ENCODE peak calls at places on chromosomes 16 and 17, in eight cellular contexts. O is PC-3, R is neural progenitor cell, K is K562, I is GM23248, T is fibroblast of lung, C is HCT116, V is endodermal cell. M is an unnamed sample.

GRCh38 chr17:17760872-17761550 is 75.8 kb downstream of the SREBF1 start:
- DNase-seq in V (no peak), K (no peak), T (no peak), R (no peak), I (no peak), C (no peak), O (no peak), M (no peak)

GRCh38 chr17:45372325-45372869 is 55.6 kb upstream of the MAP3K14 start:
- DNase-seq in T (no peak), R (no peak), I (peak; percentile 54), O (peak; percentile 43), K (no peak), C (no peak), V (peak; percentile 71), M (no peak)

GRCh38 chr17:4358154-4358553 is 8.3 kb downstream of the UBE2G1 start:
- DNase-seq in O (no peak), V (peak; percentile 24), T (no peak), K (no peak), I (no peak), R (no peak), C (no peak), M (peak; percentile 39)

GRCh38 chr17:65228734-65229390 is 91.7 kb downstream of the RGS9 start:
- DNase-seq in V (peak; percentile 67), I (peak; percentile 34), T (peak; percentile 20), K (peak; percentile 80), C (peak; percentile 28), O (peak; percentile 41), R (no peak), M (no peak)

GRCh38 chr16:7315813-7316212 is 16.8 kb upstream of the RBFOX1 start:
- DNase-seq in C (no peak), O (no peak), R (no peak), I (no peak), T (no peak), V (no peak), K (no peak), M (no peak)

GRCh38 chr17:19383681-19384470 is 3.1 kb downstream of the MFAP4 start:
- DNase-seq in V (no peak), K (no peak), T (peak; percentile 44), R (no peak), C (no peak), I (peak; percentile 79), O (no peak), M (no peak)

GRCh38 chr16:83717814-83718213 is 90.0 kb upstream of the HSBP1 start:
- DNase-seq in T (no peak), I (peak; percentile 79), R (no peak), K (no peak), O (no peak), V (no peak), C (no peak), M (no peak)

GRCh38 chr16:66811043-66811442 is 9.7 kb upstream of the TERB1 start:
- DNase-seq in K (no peak), T (no peak), I (no peak), R (no peak), C (no peak), V (no peak), O (no peak), M (no peak)

GRCh38 chr17:35079547-35079946 is 16.0 kb upstream of the RFFL start:
- DNase-seq in T (peak; percentile 51), V (no peak), K (no peak), O (peak; percentile 85), I (peak; percentile 33), C (no peak), R (no peak), M (no peak)

GRCh38 chr16:14302031-14302398 is 230.9 kb downstream of the MRTFB start:
- DNase-seq in O (peak; percentile 69), R (peak; percentile 82), T (peak; percentile 68), C (no peak), V (peak; percentile 80), K (peak; percentile 80), I (peak; percentile 91), M (peak; percentile 93)

GRCh38 chr17:77881545-77881944 is 77.0 kb upstream of the TNRC6C start:
- DNase-seq in O (no peak), K (peak; percentile 71), V (peak; percentile 79), R (no peak), I (peak; percentile 78), T (peak; percentile 26), C (no peak), M (peak; percentile 94)

GRCh38 chr17:71753070-71753469 is 367.8 kb upstream of the SOX9 start:
- DNase-seq in R (no peak), O (peak; percentile 75), V (no peak), T (no peak), C (no peak), K (no peak), I (no peak), M (no peak)

GRCh38 chr16:77780378-77780837 is 8.0 kb upstream of the VAT1L start:
- DNase-seq in O (peak; percentile 23), V (no peak), T (peak; percentile 77), K (no peak), C (peak; percentile 10), R (no peak), I (peak; percentile 86), M (no peak)

GRCh38 chr17:79612468-79613194 is 1.8 kb upstream of the RBFOX3 start:
- DNase-seq in R (peak; percentile 92), K (peak; percentile 82), T (peak; percentile 5), O (peak; percentile 79), C (peak; percentile 63), V (peak; percentile 99), I (peak; percentile 58), M (peak; percentile 85)

GRCh38 chr16:31479752-31480151 is 3.2 kb upstream of the SLC5A2 start:
- DNase-seq in I (no peak), C (no peak), R (no peak), O (no peak), K (no peak), T (no peak), V (no peak), M (no peak)

GRCh38 chr17:8189041-8189710 is 804 bp downstream of the BORCS6 start:
- DNase-seq in V (peak; percentile 76), T (peak; percentile 10), K (no peak), I (peak; percentile 69), C (no peak), O (no peak), R (peak; percentile 31), M (peak; percentile 58)

GRCh38 chr17:58324409-58325288 is 3.9 kb downstream of the TSPOAP1 start:
- DNase-seq in C (no peak), T (no peak), K (no peak), V (peak; percentile 88), O (peak; percentile 56), R (peak; percentile 87), I (peak; percentile 48), M (peak; percentile 38)

GRCh38 chr17:49016775-49017463 is 19.7 kb downstream of the IGF2BP1 start:
- DNase-seq in C (peak; percentile 76), V (peak; percentile 59), O (peak; percentile 89), I (peak; percentile 90), T (peak; percentile 89), K (no peak), R (no peak), M (no peak)

GRCh38 chr16:54284931-54285413 is 1.6 kb downstream of the IRX3 start:
- DNase-seq in I (peak; percentile 50), T (no peak), R (peak; percentile 46), V (peak; percentile 67), K (no peak), O (no peak), C (no peak), M (no peak)
- H3K4me3 ChIP-seq in I (peak overlapping the region; percentile 96), T (no peak overlapping the region), R (peak overlapping the region; percentile 55), V (peak overlapping the region; percentile 74), K (no peak overlapping the region), O (no peak overlapping the region), C (no peak overlapping the region), M (no peak overlapping the region)

DNA sequence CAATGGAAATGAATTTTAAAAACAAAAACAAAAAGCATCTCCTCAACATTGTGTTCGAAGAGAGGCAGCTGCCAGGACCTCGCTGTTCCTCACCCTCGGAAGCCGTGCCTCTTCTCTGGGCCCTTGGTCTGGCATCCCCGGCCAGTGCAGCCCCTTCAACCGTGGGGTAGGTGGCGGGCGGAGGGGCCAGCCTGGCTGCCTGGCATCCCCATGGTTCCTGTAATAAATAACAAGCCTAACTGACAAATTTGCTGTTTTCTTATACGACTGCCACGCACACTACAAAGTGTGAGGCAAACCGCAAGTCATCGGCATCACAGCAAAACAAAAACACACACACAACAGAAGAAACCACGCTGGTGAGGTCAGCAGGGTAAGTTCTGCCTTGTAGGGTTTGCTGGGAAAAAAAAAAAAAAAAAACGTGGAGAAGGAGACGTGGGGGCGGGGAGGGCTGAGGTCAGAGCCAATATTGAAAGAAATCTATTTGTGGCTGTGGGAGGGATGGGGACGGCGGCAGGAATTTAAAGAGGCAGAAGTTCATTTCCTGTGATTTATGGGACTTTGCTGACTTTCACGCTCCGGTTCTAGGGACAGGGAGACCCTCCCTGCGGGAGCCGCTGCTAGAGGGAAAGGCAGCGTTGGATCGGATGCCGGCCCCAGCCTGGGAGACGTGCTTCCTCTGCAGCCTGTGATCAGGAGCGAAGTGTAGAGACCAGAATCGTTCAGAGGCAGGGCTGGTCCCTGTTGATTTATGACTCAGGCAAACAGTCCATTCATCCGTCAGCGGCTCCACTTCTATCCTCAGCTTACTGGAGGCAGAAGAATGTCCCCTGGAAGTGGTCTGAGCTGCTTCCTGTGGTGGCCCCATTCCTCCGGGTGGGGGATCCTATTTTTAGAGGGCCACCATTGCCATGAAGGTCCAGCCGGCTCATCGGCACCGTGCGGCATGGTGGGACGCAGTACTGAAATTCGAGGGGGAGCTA is 162.8 kb downstream of the FOXL1 start:
- DNase-seq in V (peak; percentile 79), K (no peak), R (peak; percentile 41), C (no peak), O (peak; percentile 63), I (peak; percentile 84), T (peak; percentile 74), M (no peak)
- H3K9ac ChIP-seq in V (no peak overlapping the region), K (no peak overlapping the region), R (no peak overlapping the region), C (no peak overlapping the region), O (peak overlapping the region; percentile 66), I (peak overlapping the region; percentile 68), T (peak overlapping the region; percentile 60), M (no peak overlapping the region)

GRCh38 chr16:81830845-81831600 is 51.9 kb downstream of the PLCG2 start:
- DNase-seq in V (no peak), I (no peak), T (no peak), R (no peak), O (no peak), C (no peak), K (no peak), M (peak; percentile 91)

GRCh38 chr16:81833751-81834150 is 54.7 kb downstream of the PLCG2 start:
- DNase-seq in C (no peak), K (no peak), O (no peak), R (no peak), V (no peak), I (no peak), T (no peak), M (peak; percentile 43)

GRCh38 chr16:81832801-81833547 is 53.9 kb downstream of the PLCG2 start:
- DNase-seq in R (no peak), V (no peak), I (no peak), C (no peak), T (no peak), K (no peak), O (no peak), M (peak; percentile 63)

GRCh38 chr16:81834868-81835267 is 55.8 kb downstream of the PLCG2 start:
- DNase-seq in O (no peak), V (no peak), R (no peak), K (no peak), C (no peak), I (no peak), T (no peak), M (peak; percentile 53)

GRCh38 chr16:81831722-81832126 is 52.6 kb downstream of the PLCG2 start:
- DNase-seq in R (no peak), O (no peak), I (peak; percentile 19), T (no peak), K (peak; percentile 24), C (no peak), V (peak; percentile 65), M (peak; percentile 98)
- H3K4me3 ChIP-seq in R (no peak overlapping the region), O (no peak overlapping the region), I (no peak overlapping the region), T (no peak overlapping the region), K (no peak overlapping the region), C (no peak overlapping the region), V (no peak overlapping the region), M (peak overlapping the region; percentile 69)

GRCh38 chr16:874366-875181 is 74.0 kb upstream of the GNG13 start:
- DNase-seq in T (no peak), R (no peak), O (no peak), K (peak; percentile 33), C (no peak), I (no peak), V (no peak), M (no peak)
- H3K9ac ChIP-seq in T (no peak overlapping the region), R (no peak overlapping the region), O (no peak overlapping the region), K (no peak overlapping the region), C (no peak overlapping the region), I (no peak overlapping the region), V (no peak overlapping the region), M (no peak overlapping the region)